ENCODE peak calls at places on chromosomes 11 and 22, in four cellular contexts. D is HEK293T, Y is HepG2, R is K562. Q is an unnamed sample.

GRCh38 chr22:40397436-40397835 is 27.0 kb downstream of the SGSM3 start:
- DNase-seq in D (no peak), Y (no peak), R (no peak), Q (no peak)

GRCh38 chr22:36336246-36337182 is 51.3 kb downstream of the MYH9 start:
- DNase-seq in D (no peak), Y (no peak), R (no peak), Q (no peak)

GRCh38 chr11:11293798-11294611 is 59.0 kb downstream of the CSNK2A3 start:
- DNase-seq in D (no peak), Y (no peak), R (no peak), Q (no peak)

GRCh38 chr11:1229471-1230120 is 6.7 kb downstream of the MUC5B start:
- DNase-seq in D (no peak), Y (no peak), R (peak; percentile 7), Q (no peak)

GRCh38 chr22:50002791-50003190 is 9.8 kb downstream of the IL17REL start:
- DNase-seq in D (peak; percentile 2), Y (no peak), R (no peak), Q (no peak)

GRCh38 chr22:47207387-47207786 is 444.9 kb downstream of the TBC1D22A start:
- DNase-seq in D (no peak), Y (no peak), R (no peak), Q (no peak)

GRCh38 chr11:83554896-83555295 is 268.7 kb upstream of the CCDC90B start:
- DNase-seq in D (no peak), Y (no peak), R (no peak), Q (no peak)

GRCh38 chr11:60756307-60757032 is at the start of gene MS4A15:
- DNase-seq in D (peak; percentile 43), Y (peak; percentile 36), R (peak; percentile 54), Q (no peak)

GRCh38 chr22:46106279-46107022 is 43.9 kb upstream of the PPARA start:
- DNase-seq in D (no peak), Y (no peak), R (no peak), Q (no peak)

GRCh38 chr11:76209956-76210885 is 3.9 kb upstream of the WNT11 start:
- DNase-seq in D (peak; percentile 48), Y (no peak), R (no peak), Q (no peak)

GRCh38 chr11:110858556-110858921 is 146.3 kb upstream of the ARHGAP20 start:
- DNase-seq in D (no peak), Y (no peak), R (no peak), Q (no peak)

GRCh38 chr22:29992341-29993275 is 87.7 kb upstream of the HORMAD2 start:
- DNase-seq in D (peak; percentile 48), Y (peak; percentile 6), R (no peak), Q (no peak)
- TF ChIP-seq TARDBP in D (no peak), Y (no peak), R (no peak), Q (no peak)

DNA sequence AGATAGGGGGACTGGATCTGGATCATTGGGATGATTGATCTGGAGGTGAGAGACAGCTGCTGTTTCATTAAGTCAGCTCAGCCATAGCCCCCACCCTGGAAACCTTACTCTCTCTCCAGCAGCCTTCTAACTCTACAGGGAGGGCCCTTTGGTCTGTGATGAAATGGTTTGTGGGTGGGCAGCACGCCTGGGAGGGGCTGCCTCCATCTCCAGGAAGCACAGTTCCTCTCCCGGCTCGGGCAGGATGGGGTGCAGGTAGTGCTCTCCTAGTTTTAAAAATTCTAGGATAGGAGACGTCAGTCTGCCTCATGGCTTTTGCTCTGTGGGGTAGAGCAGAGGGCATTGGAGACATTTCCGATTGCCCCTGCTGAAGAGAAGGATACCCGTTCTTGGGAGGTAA is 89.7 kb downstream of the CEP164 start:
- DNase-seq in D (no peak), Y (no peak), R (no peak), Q (no peak)
- TF ChIP-seq TARDBP in D (no peak), Y (no peak), R (no peak), Q (no peak)

GRCh38 chr11:2651054-2651617 is 48.7 kb downstream of the KCNQ1OT1 start:
- DNase-seq in D (peak; percentile 1), Y (no peak), R (no peak), Q (no peak)
- TF ChIP-seq TARDBP in D (no peak), Y (no peak), R (no peak), Q (no peak)

GRCh38 chr11:77593883-77594282 is 4.1 kb downstream of the AQP11 start:
- DNase-seq in D (no peak), Y (peak; percentile 78), R (no peak), Q (no peak)

GRCh38 chr11:77598195-77598594 is 8.4 kb downstream of the AQP11 start:
- DNase-seq in D (no peak), Y (no peak), R (no peak), Q (no peak)

GRCh38 chr11:77602385-77603105 is 12.8 kb downstream of the AQP11 start:
- DNase-seq in D (no peak), Y (peak; percentile 72), R (no peak), Q (no peak)

GRCh38 chr11:77592727-77593126 is 3.0 kb downstream of the AQP11 start:
- DNase-seq in D (no peak), Y (no peak), R (no peak), Q (no peak)

DNA sequence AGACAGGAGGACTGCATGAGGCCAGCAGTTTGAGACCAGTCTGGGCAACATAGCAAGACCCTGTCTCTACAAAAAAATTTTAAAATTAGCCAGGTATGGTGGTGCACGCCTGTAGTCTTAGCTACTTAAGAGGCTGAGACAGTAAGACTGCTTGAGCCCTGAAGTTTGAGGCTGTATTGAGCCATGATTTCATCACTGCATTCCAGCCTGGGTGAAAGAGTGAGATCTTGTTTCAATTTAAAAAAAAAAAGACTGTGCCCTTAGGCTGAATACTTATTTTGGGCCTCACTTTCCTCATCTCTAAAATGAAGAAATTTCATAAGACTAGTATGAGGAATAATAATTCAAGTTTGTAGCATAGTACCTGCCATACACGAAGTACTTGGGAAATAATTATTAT is 6.9 kb downstream of the AQP11 start:
- DNase-seq in D (no peak), Y (no peak), R (no peak), Q (no peak)
- TF ChIP-seq TARDBP in D (no peak), Y (no peak), R (no peak), Q (no peak)

GRCh38 chr11:9525116-9525515 is 48.4 kb upstream of the WEE1 start:
- DNase-seq in D (no peak), Y (no peak), R (no peak), Q (no peak)
- TF ChIP-seq TARDBP in D (no peak), Y (no peak), R (no peak), Q (no peak)

DNA sequence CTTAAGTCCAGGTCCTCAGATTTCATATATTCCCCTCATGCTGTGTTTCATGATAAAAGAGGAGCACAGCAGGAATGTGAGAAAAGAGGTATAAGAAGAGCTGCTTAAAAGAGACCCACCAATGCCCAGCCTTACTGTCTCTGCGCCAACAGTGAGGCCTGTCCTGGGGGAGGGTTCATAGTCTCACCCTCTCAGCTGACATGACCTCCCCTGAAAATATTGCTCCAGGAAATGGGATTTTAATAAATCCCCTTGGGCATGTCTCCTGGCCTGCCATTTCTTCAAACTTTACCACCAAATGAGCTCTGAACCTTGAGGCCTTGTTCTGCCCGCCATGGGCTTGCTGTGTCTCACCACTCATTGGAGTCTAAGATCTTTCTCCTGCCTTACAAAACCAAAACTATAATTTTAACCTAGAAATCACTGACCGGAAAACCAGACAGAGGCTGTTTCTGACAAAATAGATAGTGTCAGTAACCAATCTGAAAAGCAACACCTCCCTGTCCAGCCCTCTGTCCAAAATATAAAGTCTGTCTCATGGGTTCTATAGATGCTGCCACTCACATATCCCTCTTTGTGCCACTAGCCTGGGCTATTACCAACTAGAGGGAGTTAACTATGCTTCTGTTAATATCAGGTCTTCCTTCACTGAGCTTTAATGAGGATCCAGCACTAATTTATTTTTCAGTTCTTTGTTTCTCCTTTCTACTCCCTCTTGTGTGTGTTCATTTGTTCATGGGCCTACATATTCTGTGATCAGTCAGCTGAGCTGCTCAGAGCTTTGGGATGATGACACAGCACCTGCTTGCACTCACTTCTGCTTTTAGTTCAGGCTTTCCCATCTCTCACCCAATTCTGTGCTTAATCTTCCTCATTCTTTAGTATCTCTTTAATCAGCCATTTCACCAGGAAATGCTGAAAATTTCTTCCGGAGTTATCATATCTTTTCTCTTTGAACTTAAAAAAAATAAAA is at the start of gene OR2AG2:
- DNase-seq in D (no peak), Y (no peak), R (no peak), Q (peak; percentile 37)
- TF ChIP-seq TARDBP in D (no peak), Y (no peak), R (no peak), Q (no peak)

GRCh38 chr22:44547371-44547770 is 49.3 kb upstream of the RTL6 start:
- DNase-seq in D (no peak), Y (no peak), R (no peak), Q (no peak)

GRCh38 chr22:44549701-44550100 is 51.7 kb upstream of the RTL6 start:
- DNase-seq in D (no peak), Y (no peak), R (no peak), Q (no peak)

GRCh38 chr22:44549021-44549420 is 51.0 kb upstream of the RTL6 start:
- DNase-seq in D (no peak), Y (no peak), R (no peak), Q (no peak)

GRCh38 chr22:44554411-44554810 is 56.4 kb upstream of the RTL6 start:
- DNase-seq in D (no peak), Y (no peak), R (no peak), Q (no peak)

GRCh38 chr22:44550666-44551491 is 52.8 kb upstream of the RTL6 start:
- DNase-seq in D (no peak), Y (no peak), R (no peak), Q (peak; percentile 9)
- TF ChIP-seq TARDBP in D (no peak), Y (no peak), R (no peak), Q (no peak)

GRCh38 chr11:61964941-61965282 is 2.5 kb downstream of the FTH1 start:
- DNase-seq in D (no peak), Y (no peak), R (no peak), Q (no peak)

GRCh38 chr11:61963016-61963281 is 4.5 kb downstream of the FTH1 start:
- DNase-seq in D (no peak), Y (no peak), R (peak; percentile 55), Q (no peak)

GRCh38 chr11:61961570-61962212 is 5.7 kb downstream of the FTH1 start:
- DNase-seq in D (peak; percentile 3), Y (peak; percentile 84), R (peak; percentile 18), Q (no peak)

GRCh38 chr11:61962213-61963015 is 5.0 kb downstream of the FTH1 start:
- DNase-seq in D (no peak), Y (no peak), R (no peak), Q (no peak)

DNA sequence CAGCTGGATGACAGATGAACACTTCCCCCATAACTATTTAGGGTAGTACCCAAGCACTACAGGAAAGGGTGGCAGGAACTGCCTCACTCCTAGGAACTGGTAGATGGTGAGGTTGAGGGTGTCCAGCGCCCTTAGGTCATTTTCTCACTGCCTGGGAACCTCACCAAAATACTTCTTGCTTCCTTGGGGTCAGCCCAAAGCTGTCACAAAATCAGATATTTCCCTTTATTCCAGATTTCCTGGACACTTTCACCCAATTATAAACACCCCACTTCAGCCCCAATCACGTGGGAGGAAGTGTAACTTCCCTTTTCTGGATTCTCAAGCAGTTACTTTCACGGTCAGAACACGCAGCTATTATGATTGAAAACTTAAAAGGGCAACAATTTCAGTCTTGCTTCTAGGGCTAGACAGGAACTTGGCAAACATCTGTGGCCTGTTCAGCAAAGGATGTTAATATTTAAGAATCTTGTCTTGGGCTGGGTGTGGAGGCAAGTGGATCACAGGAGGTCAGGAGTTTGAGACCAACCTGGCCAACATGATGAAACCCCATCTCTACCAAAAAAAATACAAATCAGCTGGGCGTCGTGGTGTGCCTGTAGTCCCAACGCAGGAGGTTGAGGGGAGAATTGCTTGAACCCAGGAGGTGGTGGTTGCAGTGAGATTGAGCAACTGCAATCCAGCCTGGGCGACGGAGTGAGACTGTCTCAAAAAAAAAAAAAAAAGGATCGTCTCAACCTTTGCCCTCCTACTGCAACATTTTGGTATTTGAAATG is 4.0 kb downstream of the FTH1 start:
- DNase-seq in D (no peak), Y (no peak), R (no peak), Q (peak; percentile 53)
- TF ChIP-seq TARDBP in D (no peak), Y (peak; percentile 14), R (peak; percentile 7), Q (no peak)